ENCODE peak calls at places on chromosomes 13 and 19, in seven cellular contexts. F, G, O, E, A, L and B are unnamed samples.

GRCh38 chr13:86142080-86142479 is 342.9 kb upstream of the SLITRK6 start:
- DNase-seq in E (no peak), L (no peak), F (no peak), O (no peak), G (no peak), A (no peak), B (no peak)

GRCh38 chr19:3457531-3458228 is 22.6 kb downstream of the SMIM24 start:
- DNase-seq in A (no peak), L (peak), G (peak), F (no peak), O (no peak), E (no peak), B (no peak)

GRCh38 chr19:14472202-14472961 is 2.8 kb downstream of the PTGER1 start:
- DNase-seq in A (peak), E (peak), L (peak), O (no peak), G (peak), F (no peak), B (peak)

GRCh38 chr13:103540394-103540793 is 474.2 kb upstream of the SLC10A2 start:
- DNase-seq in E (no peak), L (no peak), A (no peak), O (no peak), G (no peak), F (no peak), B (no peak)

GRCh38 chr13:44758595-44759221 is 182.6 kb upstream of the TSC22D1 start:
- DNase-seq in E (peak), F (peak), A (no peak), L (no peak), G (peak), O (peak), B (no peak)

GRCh38 chr19:43619262-43620060 is at the start of gene ZNF428:
- DNase-seq in E (peak), G (peak), O (peak), F (peak), L (peak), A (peak), B (peak)

GRCh38 chr13:28545583-28546333 is 50.8 kb upstream of the FLT1 start:
- DNase-seq in E (no peak), L (no peak), O (no peak), G (no peak), A (no peak), F (no peak), B (no peak)

GRCh38 chr19:29676586-29676985 is 11.3 kb downstream of the PLEKHF1 start:
- DNase-seq in A (no peak), G (no peak), L (no peak), F (no peak), E (no peak), O (no peak), B (peak)

GRCh38 chr13:37608750-37609339 is 10.3 kb upstream of the POSTN start:
- DNase-seq in O (no peak), L (no peak), A (no peak), F (no peak), E (no peak), G (peak), B (no peak)

GRCh38 chr19:28332351-28332750 is 880.6 kb downstream of the UQCRFS1 start:
- DNase-seq in E (no peak), G (no peak), A (no peak), O (no peak), L (no peak), F (no peak), B (no peak)

GRCh38 chr19:53808710-53809125 is 15.4 kb downstream of the NLRP12 start:
- DNase-seq in G (peak), F (peak), L (no peak), O (peak), A (no peak), E (peak), B (no peak)

GRCh38 chr19:47444388-47444821 is 25.1 kb upstream of the MEIS3 start:
- DNase-seq in G (no peak), E (no peak), O (no peak), L (peak), A (no peak), F (no peak), B (peak)

GRCh38 chr13:84031120-84031519 is 148.8 kb upstream of the SLITRK1 start:
- DNase-seq in O (no peak), L (no peak), F (no peak), A (no peak), E (no peak), G (no peak), B (no peak)

GRCh38 chr13:102317593-102317992 is 84.3 kb downstream of the FGF14 start:
- DNase-seq in O (no peak), L (no peak), F (no peak), G (peak), E (no peak), A (peak), B (no peak)

GRCh38 chr19:35000647-35001501 is 751 bp downstream of the GRAMD1A start:
- DNase-seq in G (peak), F (no peak), E (peak), A (no peak), L (no peak), O (no peak), B (peak)

GRCh38 chr19:11881151-11881800 is 6.3 kb upstream of the ZNF69 start:
- DNase-seq in A (peak), E (peak), O (no peak), L (peak), G (peak), F (peak), B (peak)

GRCh38 chr13:32426981-32427851 is 714 bp downstream of the N4BP2L1 start:
- DNase-seq in O (no peak), E (peak), F (peak), G (peak), L (peak), A (peak), B (peak)

GRCh38 chr19:5036733-5037681 is 68.1 kb downstream of the KDM4B start:
- DNase-seq in O (no peak), A (no peak), F (no peak), G (peak), L (no peak), E (no peak), B (no peak)

GRCh38 chr13:101868585-101869469 is 416.4 kb downstream of the ITGBL1 start:
- DNase-seq in A (no peak), E (no peak), G (no peak), F (no peak), O (no peak), L (no peak), B (no peak)

GRCh38 chr19:48390188-48391099 is 907 bp downstream of the KDELR1 start:
- DNase-seq in F (peak), L (peak), A (peak), O (no peak), G (peak), E (peak), B (peak)